ENCODE peak calls at places on chromosomes 3 and 15, in nine cellular contexts. C is fibroblast of the conjunctiva; W is GM13977; P is stimulated activated CD8-positive, alpha-beta memory T cell treated with anti-CD3 and anti-CD28 coated beads, Interleukin-7, amount 100 ng/mL, for 1 hour; V is transverse colon; H is KG1; X is nucleus accumbens; E is activated gamma-delta T cell treated with Interleukin-2 at 50 U/mL for 16 hours; K is G401. M is an unnamed sample.

GRCh38 chr15:50143255-50143860 is 24.3 kb upstream of the ATP8B4 start:
- DNase-seq in P (no peak), V (no peak), W (no peak), E (no peak), K (no peak), C (no peak), X (no peak), H (no peak), M (no peak)

GRCh38 chr3:110773413-110773954 is 298.1 kb upstream of the NECTIN3 start:
- DNase-seq in H (no peak), C (peak; percentile 78), K (no peak), X (no peak), W (no peak), P (no peak), E (no peak), V (no peak), M (peak; percentile 57)

GRCh38 chr3:41630708-41631107 is 331.2 kb downstream of the ULK4 start:
- DNase-seq in V (no peak), P (no peak), E (no peak), X (no peak), C (no peak), H (no peak), W (no peak), K (no peak), M (no peak)

GRCh38 chr15:63357061-63357460 is 24.6 kb downstream of the CA12 start:
- DNase-seq in E (no peak), C (no peak), P (no peak), V (peak; percentile 44), X (no peak), K (no peak), H (no peak), W (no peak), M (no peak)

GRCh38 chr15:100778831-100779288 is 100.8 kb upstream of the ALDH1A3 start:
- DNase-seq in P (no peak), X (no peak), W (no peak), K (no peak), C (no peak), H (no peak), V (no peak), E (no peak), M (no peak)

GRCh38 chr15:45328663-45329062 is 49.7 kb downstream of the GATM start:
- DNase-seq in P (no peak), V (no peak), K (no peak), E (no peak), H (no peak), W (no peak), X (no peak), C (no peak), M (no peak)

GRCh38 chr3:82093641-82094040 is 332.2 kb upstream of the GBE1 start:
- DNase-seq in K (no peak), H (no peak), E (no peak), X (no peak), V (no peak), P (no peak), C (no peak), W (no peak), M (no peak)

GRCh38 chr3:37580237-37580636 is 281.4 kb upstream of the CTDSPL start:
- DNase-seq in P (no peak), W (no peak), C (no peak), E (no peak), X (no peak), K (no peak), V (peak; percentile 12), H (no peak), M (no peak)

GRCh38 chr3:13353936-13354542 is 66.1 kb downstream of the NUP210 start:
- DNase-seq in X (no peak), H (no peak), C (no peak), K (no peak), V (no peak), E (no peak), P (no peak), W (no peak), M (peak; percentile 39)

GRCh38 chr15:90463381-90463780 is 66.3 kb upstream of the CRTC3 start:
- DNase-seq in X (no peak), K (no peak), E (no peak), V (no peak), P (no peak), H (no peak), W (peak; percentile 43), C (peak; percentile 16), M (peak; percentile 79)

GRCh38 chr3:168807426-168807825 is 711.7 kb upstream of the GOLIM4 start:
- DNase-seq in X (no peak), W (no peak), K (no peak), V (no peak), H (no peak), E (no peak), P (no peak), C (no peak), M (no peak)